ENCODE peak calls at places on chromosomes 7 and 10, in four cellular contexts. One of them, this sample, is unnamed.

GRCh38 chr7:25788961-25789620 is 362.9 kb upstream of the NFE2L3 start:
- DNase-seq in endothelial cell of umbilical vein: no peak
- DNase-seq in stimulated activated effector memory CD8-positive, alpha-beta T cell treated with anti-CD3 and anti-CD28 coated beads, Interleukin-12 subunit alpha, Interleukin-12 subunit beta, amount 100 ng/mL, for 72 hours: no peak
- DNase-seq in activated CD8-positive, alpha-beta memory T cell treated with anti-CD3 and anti-CD28 coated beads, Interleukin-2, amount 50 U/mL, for 48 hours: no peak
- DNase-seq in this sample: peak

GRCh38 chr10:47164800-47165128 is 135.2 kb upstream of the GDF10 start:
- DNase-seq in activated CD8-positive, alpha-beta memory T cell treated with anti-CD3 and anti-CD28 coated beads, Interleukin-2, amount 50 U/mL, for 48 hours: no peak
- DNase-seq in stimulated activated effector memory CD8-positive, alpha-beta T cell treated with anti-CD3 and anti-CD28 coated beads, Interleukin-12 subunit alpha, Interleukin-12 subunit beta, amount 100 ng/mL, for 72 hours: no peak
- DNase-seq in endothelial cell of umbilical vein: no peak
- DNase-seq in this sample: no peak

GRCh38 chr10:110802551-110803238 is 69.0 kb upstream of the PDCD4 start:
- DNase-seq in activated CD8-positive, alpha-beta memory T cell treated with anti-CD3 and anti-CD28 coated beads, Interleukin-2, amount 50 U/mL, for 48 hours: no peak
- DNase-seq in endothelial cell of umbilical vein: peak
- DNase-seq in stimulated activated effector memory CD8-positive, alpha-beta T cell treated with anti-CD3 and anti-CD28 coated beads, Interleukin-12 subunit alpha, Interleukin-12 subunit beta, amount 100 ng/mL, for 72 hours: no peak
- DNase-seq in this sample: no peak

GRCh38 chr7:20331231-20331880 is 656 bp downstream of the ITGB8 start:
- DNase-seq in endothelial cell of umbilical vein: peak
- DNase-seq in stimulated activated effector memory CD8-positive, alpha-beta T cell treated with anti-CD3 and anti-CD28 coated beads, Interleukin-12 subunit alpha, Interleukin-12 subunit beta, amount 100 ng/mL, for 72 hours: peak
- DNase-seq in activated CD8-positive, alpha-beta memory T cell treated with anti-CD3 and anti-CD28 coated beads, Interleukin-2, amount 50 U/mL, for 48 hours: peak
- DNase-seq in this sample: peak

GRCh38 chr7:17506090-17506489 is 207.6 kb downstream of the AHR start:
- DNase-seq in stimulated activated effector memory CD8-positive, alpha-beta T cell treated with anti-CD3 and anti-CD28 coated beads, Interleukin-12 subunit alpha, Interleukin-12 subunit beta, amount 100 ng/mL, for 72 hours: no peak
- DNase-seq in endothelial cell of umbilical vein: no peak
- DNase-seq in activated CD8-positive, alpha-beta memory T cell treated with anti-CD3 and anti-CD28 coated beads, Interleukin-2, amount 50 U/mL, for 48 hours: no peak
- DNase-seq in this sample: no peak

GRCh38 chr7:87312215-87312865 is 33.1 kb upstream of the CROT start:
- DNase-seq in activated CD8-positive, alpha-beta memory T cell treated with anti-CD3 and anti-CD28 coated beads, Interleukin-2, amount 50 U/mL, for 48 hours: peak
- DNase-seq in endothelial cell of umbilical vein: peak
- DNase-seq in stimulated activated effector memory CD8-positive, alpha-beta T cell treated with anti-CD3 and anti-CD28 coated beads, Interleukin-12 subunit alpha, Interleukin-12 subunit beta, amount 100 ng/mL, for 72 hours: peak
- DNase-seq in this sample: no peak

GRCh38 chr7:87934699-87935372 is 785 bp downstream of the ADAM22 start:
- DNase-seq in endothelial cell of umbilical vein: peak
- DNase-seq in stimulated activated effector memory CD8-positive, alpha-beta T cell treated with anti-CD3 and anti-CD28 coated beads, Interleukin-12 subunit alpha, Interleukin-12 subunit beta, amount 100 ng/mL, for 72 hours: no peak
- DNase-seq in activated CD8-positive, alpha-beta memory T cell treated with anti-CD3 and anti-CD28 coated beads, Interleukin-2, amount 50 U/mL, for 48 hours: peak
- DNase-seq in this sample: no peak

GRCh38 chr7:41693150-41693997 is 9.5 kb downstream of the INHBA start:
- DNase-seq in endothelial cell of umbilical vein: no peak
- DNase-seq in stimulated activated effector memory CD8-positive, alpha-beta T cell treated with anti-CD3 and anti-CD28 coated beads, Interleukin-12 subunit alpha, Interleukin-12 subunit beta, amount 100 ng/mL, for 72 hours: no peak
- DNase-seq in activated CD8-positive, alpha-beta memory T cell treated with anti-CD3 and anti-CD28 coated beads, Interleukin-2, amount 50 U/mL, for 48 hours: no peak
- DNase-seq in this sample: no peak

GRCh38 chr7:26267631-26268166 is 24.0 kb upstream of the SNX10 start:
- DNase-seq in activated CD8-positive, alpha-beta memory T cell treated with anti-CD3 and anti-CD28 coated beads, Interleukin-2, amount 50 U/mL, for 48 hours: no peak
- DNase-seq in stimulated activated effector memory CD8-positive, alpha-beta T cell treated with anti-CD3 and anti-CD28 coated beads, Interleukin-12 subunit alpha, Interleukin-12 subunit beta, amount 100 ng/mL, for 72 hours: no peak
- DNase-seq in endothelial cell of umbilical vein: no peak
- DNase-seq in this sample: peak

GRCh38 chr10:13660545-13660920 is 73.8 kb downstream of the PRPF18 start:
- DNase-seq in activated CD8-positive, alpha-beta memory T cell treated with anti-CD3 and anti-CD28 coated beads, Interleukin-2, amount 50 U/mL, for 48 hours: no peak
- DNase-seq in stimulated activated effector memory CD8-positive, alpha-beta T cell treated with anti-CD3 and anti-CD28 coated beads, Interleukin-12 subunit alpha, Interleukin-12 subunit beta, amount 100 ng/mL, for 72 hours: no peak
- DNase-seq in endothelial cell of umbilical vein: no peak
- DNase-seq in this sample: no peak

GRCh38 chr7:1513657-1514095 is 9.5 kb upstream of the INTS1 start:
- DNase-seq in activated CD8-positive, alpha-beta memory T cell treated with anti-CD3 and anti-CD28 coated beads, Interleukin-2, amount 50 U/mL, for 48 hours: no peak
- DNase-seq in endothelial cell of umbilical vein: peak
- DNase-seq in stimulated activated effector memory CD8-positive, alpha-beta T cell treated with anti-CD3 and anti-CD28 coated beads, Interleukin-12 subunit alpha, Interleukin-12 subunit beta, amount 100 ng/mL, for 72 hours: no peak
- DNase-seq in this sample: no peak

This sample was measured in osteocyte.